ENCODE peak calls at places on chromosomes 2 and 18, in five cellular contexts. F is stimulated activated CD4-positive, alpha-beta T cell treated with anti-CD3 and anti-CD28 coated beads, Interleukin-2, amount 100 ng/mL, for 24 hours; Y is GDM1; D is activated CD8-positive, alpha-beta memory T cell treated with anti-CD3 and anti-CD28 coated beads for 48 hours; K is activated T-helper 1 cell treated with anti-CD3 and anti-CD28 coated beads, Interleukin-2, amount 50 U/mL, for 16 hours. R is an unnamed sample.

GRCh38 chr2:205481861-205482260 is 200.4 kb upstream of the NRP2 start:
- DNase-seq in F (no peak), Y (no peak), D (no peak), K (no peak), R (no peak)

GRCh38 chr2:140759431-140760156 is 1371.2 kb downstream of the LRP1B start:
- DNase-seq in F (no peak), Y (no peak), D (no peak), K (no peak), R (no peak)

GRCh38 chr18:37564796-37565137 is 831 bp downstream of the CELF4 start:
- DNase-seq in F (no peak), Y (no peak), D (no peak), K (no peak), R (peak)

GRCh38 chr2:229350117-229350805 is 79.2 kb upstream of the PID1 start:
- DNase-seq in F (no peak), Y (no peak), D (no peak), K (no peak), R (no peak)

GRCh38 chr2:46874236-46874929 is 41.2 kb downstream of the MCFD2 start:
- DNase-seq in F (no peak), Y (no peak), D (no peak), K (no peak), R (peak)

GRCh38 chr2:28610583-28611201 is 114.8 kb downstream of the PLB1 start:
- DNase-seq in F (peak), Y (no peak), D (peak), K (no peak), R (peak)

GRCh38 chr2:232655392-232655791 is 22.0 kb downstream of the EFHD1 start:
- DNase-seq in F (no peak), Y (no peak), D (no peak), K (no peak), R (peak)

GRCh38 chr2:37449686-37450392 is 105.4 kb downstream of the QPCT start:
- DNase-seq in F (no peak), Y (peak), D (no peak), K (no peak), R (no peak)

GRCh38 chr2:55165567-55165966 is 66.5 kb downstream of the CLHC1 start:
- DNase-seq in F (no peak), Y (no peak), D (no peak), K (no peak), R (peak)

GRCh38 chr2:161681043-161681442 is 56.8 kb downstream of the SLC4A10 start:
- DNase-seq in F (no peak), Y (no peak), D (no peak), K (no peak), R (no peak)

GRCh38 chr2:165698621-165698946 is 95.5 kb downstream of the GALNT3 start:
- DNase-seq in F (no peak), Y (peak), D (no peak), K (no peak), R (peak)

GRCh38 chr2:60550151-60550983 is 3.1 kb downstream of the BCL11A start:
- DNase-seq in F (peak), Y (peak), D (no peak), K (no peak), R (peak)

GRCh38 chr2:217886720-217887309 is 116.0 kb downstream of the TNS1 start:
- DNase-seq in F (peak), Y (peak), D (peak), K (peak), R (peak)

GRCh38 chr2:120606280-120606679 is 129.4 kb upstream of the GLI2 start:
- DNase-seq in F (no peak), Y (no peak), D (no peak), K (no peak), R (no peak)

GRCh38 chr18:59072727-59073421 is 66.8 kb upstream of the SEC11C start:
- DNase-seq in F (no peak), Y (no peak), D (no peak), K (no peak), R (no peak)

GRCh38 chr2:218879881-218880748 is 537 bp upstream of the WNT10A start:
- DNase-seq in F (peak), Y (no peak), D (no peak), K (peak), R (no peak)

GRCh38 chr2:71607490-71607889 is 154.1 kb downstream of the DYSF start:
- DNase-seq in F (no peak), Y (no peak), D (no peak), K (no peak), R (no peak)

GRCh38 chr2:153115141-153115540 is 363.4 kb downstream of the RPRM start:
- DNase-seq in F (no peak), Y (no peak), D (no peak), K (no peak), R (no peak)

GRCh38 chr2:41782306-41783158 is 265.3 kb upstream of the PKDCC start:
- DNase-seq in F (peak), Y (peak), D (no peak), K (no peak), R (peak)

GRCh38 chr2:39686470-39686869 is 20.8 kb downstream of the TMEM178A start:
- DNase-seq in F (no peak), Y (no peak), D (no peak), K (no peak), R (no peak)

GRCh38 chr2:23604731-23605130 is 219.8 kb downstream of the KLHL29 start:
- DNase-seq in F (no peak), Y (no peak), D (no peak), K (no peak), R (no peak)

GRCh38 chr2:70118798-70119454 is 31.6 kb downstream of the PCBP1 start:
- DNase-seq in F (no peak), Y (no peak), D (no peak), K (no peak), R (no peak)

GRCh38 chr2:127464470-127465257 is 46.4 kb downstream of the PROC start:
- DNase-seq in F (no peak), Y (no peak), D (no peak), K (no peak), R (no peak)

GRCh38 chr2:2507471-2507997 is 176.5 kb upstream of the MYT1L start:
- DNase-seq in F (no peak), Y (no peak), D (no peak), K (no peak), R (no peak)

GRCh38 chr2:226467633-226468032 is 332.0 kb downstream of the IRS1 start:
- DNase-seq in F (no peak), Y (no peak), D (no peak), K (no peak), R (no peak)